ENCODE peak calls at places on chromosomes 6 and 20, in six cellular contexts. S is mucosa of descending colon, B is fibroblast of pulmonary artery, Y is GM23338, L is heart right ventricle, T is ascending aorta. R is an unnamed sample.

GRCh38 chr6:131631625-131632284 is 3.7 kb upstream of the MED23 start:
- DNase-seq in S (no peak), B (no peak), Y (no peak), L (no peak), T (no peak), R (no peak)

GRCh38 chr6:136335736-136336362 is 46.2 kb upstream of the BCLAF1 start:
- DNase-seq in S (no peak), B (no peak), Y (no peak), L (no peak), T (no peak), R (no peak)

GRCh38 chr6:32883789-32884188 is 29.8 kb downstream of the PSMB9 start:
- DNase-seq in S (no peak), B (peak), Y (peak), L (peak), T (peak), R (no peak)

GRCh38 chr20:50346372-50347347 is 156.0 kb downstream of the CEBPB start:
- DNase-seq in S (peak), B (peak), Y (no peak), L (peak), T (peak), R (peak)

GRCh38 chr6:29887330-29887818 is 55.0 kb upstream of the HLA-A start:
- DNase-seq in S (peak), B (peak), Y (peak), L (peak), T (no peak), R (no peak)

GRCh38 chr6:2990179-2990931 is 9.3 kb upstream of the NQO2 start:
- DNase-seq in S (peak), B (peak), Y (peak), L (peak), T (no peak), R (no peak)

GRCh38 chr20:62953839-62954703 is 1.6 kb downstream of the SLC17A9 start:
- DNase-seq in S (peak), B (peak), Y (peak), L (peak), T (peak), R (peak)

GRCh38 chr20:19026121-19026878 is 186.1 kb upstream of the SLC24A3 start:
- DNase-seq in S (no peak), B (no peak), Y (no peak), L (peak), T (no peak), R (no peak)

GRCh38 chr20:49043000-49043399 is 3.1 kb upstream of the CSE1L start:
- DNase-seq in S (no peak), B (no peak), Y (no peak), L (no peak), T (no peak), R (no peak)

GRCh38 chr6:33018904-33019303 is 9.5 kb upstream of the HLA-DOA start:
- DNase-seq in S (no peak), B (peak), Y (peak), L (peak), T (peak), R (no peak)

GRCh38 chr6:56984374-56984773 is 29.5 kb downstream of the BEND6 start:
- DNase-seq in S (no peak), B (peak), Y (no peak), L (no peak), T (no peak), R (peak)

GRCh38 chr6:164106345-164106769 is 691.8 kb downstream of the QKI start:
- DNase-seq in S (no peak), B (peak), Y (peak), L (peak), T (no peak), R (no peak)

GRCh38 chr20:33866398-33867079 is 55.4 kb downstream of the CHMP4B start:
- DNase-seq in S (no peak), B (no peak), Y (peak), L (no peak), T (no peak), R (no peak)

GRCh38 chr20:18743665-18744440 is 69.7 kb upstream of the SCP2D1 start:
- DNase-seq in S (no peak), B (no peak), Y (no peak), L (no peak), T (no peak), R (no peak)

GRCh38 chr6:141866731-141867502 is 265.8 kb upstream of the GJE1 start:
- DNase-seq in S (no peak), B (no peak), Y (peak), L (no peak), T (no peak), R (no peak)

GRCh38 chr20:8132632-8133587 is 844 bp downstream of the PLCB1 start:
- DNase-seq in S (no peak), B (peak), Y (peak), L (peak), T (no peak), R (no peak)

GRCh38 chr6:97294451-97294850 is 11.4 kb upstream of the MMS22L start:
- DNase-seq in S (no peak), B (peak), Y (peak), L (no peak), T (no peak), R (no peak)

GRCh38 chr6:144150673-144151009 is 324 bp downstream of the STX11 start:
- DNase-seq in S (peak), B (peak), Y (peak), L (no peak), T (no peak), R (peak)

GRCh38 chr6:40695750-40696415 is 108.7 kb upstream of the LRFN2 start:
- DNase-seq in S (no peak), B (no peak), Y (no peak), L (no peak), T (no peak), R (no peak)

GRCh38 chr6:169780571-169781091 is 29.2 kb downstream of the ERMARD start:
- DNase-seq in S (no peak), B (peak), Y (no peak), L (no peak), T (no peak), R (no peak)

GRCh38 chr20:17066955-17067354 is 159.9 kb upstream of the PCSK2 start:
- DNase-seq in S (no peak), B (no peak), Y (peak), L (no peak), T (no peak), R (peak)

GRCh38 chr6:110690106-110690654 is 125.1 kb downstream of the CDK19 start:
- DNase-seq in S (no peak), B (no peak), Y (no peak), L (no peak), T (no peak), R (no peak)

GRCh38 chr6:63565058-63565726 is 7.1 kb upstream of the LOC128125822 start:
- DNase-seq in S (no peak), B (no peak), Y (no peak), L (no peak), T (no peak), R (no peak)

GRCh38 chr6:127317275-127318128 is 25.9 kb downstream of the ECHDC1 start:
- DNase-seq in S (no peak), B (no peak), Y (no peak), L (no peak), T (no peak), R (no peak)

GRCh38 chr20:17559338-17559737 is 10.5 kb upstream of the DSTN start:
- DNase-seq in S (no peak), B (no peak), Y (no peak), L (no peak), T (no peak), R (no peak)

GRCh38 chr6:166584046-166584679 is 2.3 kb downstream of the RAMACL start:
- DNase-seq in S (no peak), B (no peak), Y (no peak), L (no peak), T (no peak), R (no peak)

GRCh38 chr6:105273589-105273988 is 93.8 kb upstream of the POPDC3 start:
- DNase-seq in S (no peak), B (no peak), Y (peak), L (no peak), T (no peak), R (no peak)

GRCh38 chr20:48739395-48740268 is 88.2 kb downstream of the PREX1 start:
- DNase-seq in S (no peak), B (no peak), Y (no peak), L (no peak), T (no peak), R (no peak)

GRCh38 chr6:82040405-82041221 is 206.9 kb downstream of the IBTK start:
- DNase-seq in S (no peak), B (peak), Y (peak), L (peak), T (no peak), R (peak)

GRCh38 chr6:12288211-12288618 is 1.9 kb upstream of the EDN1 start:
- DNase-seq in S (peak), B (no peak), Y (no peak), L (no peak), T (no peak), R (no peak)
- H3K4me3 ChIP-seq in S (no peak), B (no peak), Y (no peak), L (no peak), T (no peak), R (no peak)

GRCh38 chr6:116876635-116877611 is at the start of gene RFX6:
- DNase-seq in S (peak), B (no peak), Y (peak), L (no peak), T (no peak), R (no peak)
- H3K4me3 ChIP-seq in S (no peak), B (no peak), Y (peak), L (peak), T (peak), R (no peak)

DNA sequence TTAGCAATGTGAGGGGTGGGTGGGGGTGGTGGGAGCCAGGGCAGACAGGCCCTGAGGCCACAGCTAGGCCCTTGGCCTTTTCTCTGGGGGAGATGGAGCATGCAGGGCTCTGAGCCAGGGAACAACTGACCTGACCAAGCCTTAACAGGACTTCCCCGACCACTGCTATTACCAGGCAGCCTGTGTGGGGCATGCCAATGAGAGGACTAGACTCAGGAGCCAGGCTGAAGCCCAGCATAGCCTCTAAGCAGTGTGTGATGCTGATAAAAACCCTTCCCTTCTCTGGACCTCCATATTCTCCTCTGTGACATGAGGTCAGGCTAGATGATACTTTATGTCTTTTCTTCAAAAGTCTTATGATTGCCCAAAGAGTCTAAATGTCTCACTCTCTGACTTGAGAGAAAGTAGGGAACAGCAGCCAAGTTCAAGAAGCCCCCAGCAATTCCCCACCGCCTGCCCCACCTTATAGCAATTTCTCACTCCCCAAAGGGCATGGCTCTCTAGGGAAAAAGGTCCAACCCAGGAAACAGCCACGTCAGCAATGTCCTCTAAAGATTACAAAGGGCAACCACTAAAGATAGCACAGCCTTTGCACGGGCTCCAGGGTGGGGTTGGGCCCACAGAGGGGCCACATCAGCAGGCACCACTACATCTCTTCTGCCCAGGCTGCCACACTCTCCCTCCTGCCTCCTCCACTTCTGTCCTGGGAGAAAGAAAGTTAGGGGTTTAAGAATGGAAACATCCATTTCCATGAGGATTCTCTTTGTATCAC is 71.3 kb downstream of the TRERF1 start:
- DNase-seq in S (no peak), B (no peak), Y (no peak), L (no peak), T (no peak), R (no peak)
- H3K4me3 ChIP-seq in S (no peak), B (no peak), Y (no peak), L (no peak), T (no peak), R (no peak)

GRCh38 chr6:18904681-18905080 is 517.5 kb downstream of the RNF144B start:
- DNase-seq in S (no peak), B (no peak), Y (no peak), L (no peak), T (no peak), R (no peak)
- H3K4me3 ChIP-seq in S (no peak), B (no peak), Y (no peak), L (no peak), T (no peak), R (no peak)

GRCh38 chr6:154157706-154158105 is 118.7 kb downstream of the OPRM1 start:
- DNase-seq in S (no peak), B (no peak), Y (no peak), L (no peak), T (no peak), R (no peak)
- H3K4me3 ChIP-seq in S (no peak), B (no peak), Y (no peak), L (no peak), T (no peak), R (no peak)

GRCh38 chr6:12014027-12014872 is 2.1 kb downstream of the HIVEP1 start:
- DNase-seq in S (no peak), B (peak), Y (no peak), L (no peak), T (no peak), R (no peak)
- H3K4me3 ChIP-seq in S (no peak), B (peak), Y (peak), L (no peak), T (peak), R (no peak)

R was measured in Jurkat, Clone E6-1.